ENCODE peak calls at places on chromosomes 13 and 19, in ten cellular contexts. One of them, this sample, is unnamed.

GRCh38 chr13:101690871-101691270 is 238.4 kb downstream of the ITGBL1 start:
- DNase-seq in CD8-positive, alpha-beta memory T cell: no peak
- DNase-seq in B cell: no peak
- DNase-seq in left colon: no peak
- DNase-seq in progenitor cell of endocrine pancreas: no peak
- DNase-seq in NCI-H1436: no peak
- DNase-seq in neural crest cell: no peak
- DNase-seq in aorta: no peak
- DNase-seq in RPMI8226: no peak
- DNase-seq in colonic mucosa: no peak
- DNase-seq in this sample: no peak

GRCh38 chr13:110347535-110348308 is 40.6 kb downstream of the COL4A2 start:
- DNase-seq in CD8-positive, alpha-beta memory T cell: no peak
- DNase-seq in progenitor cell of endocrine pancreas: no peak
- DNase-seq in neural crest cell: no peak
- DNase-seq in NCI-H1436: no peak
- DNase-seq in B cell: no peak
- DNase-seq in left colon: no peak
- DNase-seq in RPMI8226: no peak
- DNase-seq in aorta: peak
- DNase-seq in colonic mucosa: no peak
- DNase-seq in this sample: no peak

GRCh38 chr19:13681509-13681908 is 82.8 kb upstream of the MRI1 start:
- DNase-seq in left colon: no peak
- DNase-seq in neural crest cell: no peak
- DNase-seq in NCI-H1436: no peak
- DNase-seq in B cell: no peak
- DNase-seq in RPMI8226: no peak
- DNase-seq in progenitor cell of endocrine pancreas: no peak
- DNase-seq in colonic mucosa: no peak
- DNase-seq in CD8-positive, alpha-beta memory T cell: no peak
- DNase-seq in aorta: no peak
- DNase-seq in this sample: no peak

GRCh38 chr13:74129500-74130144 is 4.6 kb downstream of the KLF12 start:
- DNase-seq in neural crest cell: no peak
- DNase-seq in RPMI8226: no peak
- DNase-seq in CD8-positive, alpha-beta memory T cell: peak
- DNase-seq in B cell: no peak
- DNase-seq in aorta: no peak
- DNase-seq in colonic mucosa: peak
- DNase-seq in NCI-H1436: no peak
- DNase-seq in left colon: peak
- DNase-seq in progenitor cell of endocrine pancreas: no peak
- DNase-seq in this sample: no peak

GRCh38 chr13:113005076-113005865 is 36.3 kb downstream of the MCF2L start:
- DNase-seq in colonic mucosa: no peak
- DNase-seq in neural crest cell: no peak
- DNase-seq in progenitor cell of endocrine pancreas: no peak
- DNase-seq in B cell: no peak
- DNase-seq in CD8-positive, alpha-beta memory T cell: peak
- DNase-seq in aorta: no peak
- DNase-seq in left colon: no peak
- DNase-seq in RPMI8226: no peak
- DNase-seq in NCI-H1436: no peak
- DNase-seq in this sample: no peak

GRCh38 chr13:57935965-57936364 is 304.4 kb downstream of the PCDH17 start:
- DNase-seq in neural crest cell: no peak
- DNase-seq in B cell: no peak
- DNase-seq in RPMI8226: no peak
- DNase-seq in aorta: no peak
- DNase-seq in NCI-H1436: no peak
- DNase-seq in left colon: no peak
- DNase-seq in CD8-positive, alpha-beta memory T cell: no peak
- DNase-seq in colonic mucosa: no peak
- DNase-seq in progenitor cell of endocrine pancreas: no peak
- DNase-seq in this sample: no peak

GRCh38 chr19:51258165-51258564 is 7.3 kb downstream of the SIGLECL1 start:
- DNase-seq in CD8-positive, alpha-beta memory T cell: no peak
- DNase-seq in colonic mucosa: no peak
- DNase-seq in left colon: no peak
- DNase-seq in B cell: no peak
- DNase-seq in NCI-H1436: no peak
- DNase-seq in progenitor cell of endocrine pancreas: no peak
- DNase-seq in neural crest cell: no peak
- DNase-seq in RPMI8226: peak
- DNase-seq in aorta: no peak
- DNase-seq in this sample: no peak

GRCh38 chr19:4906963-4907362 is 2.3 kb upstream of the UHRF1 start:
- DNase-seq in progenitor cell of endocrine pancreas: no peak
- DNase-seq in neural crest cell: no peak
- DNase-seq in left colon: no peak
- DNase-seq in RPMI8226: no peak
- DNase-seq in NCI-H1436: no peak
- DNase-seq in B cell: no peak
- DNase-seq in CD8-positive, alpha-beta memory T cell: no peak
- DNase-seq in aorta: no peak
- DNase-seq in colonic mucosa: no peak
- DNase-seq in this sample: no peak

GRCh38 chr13:114151565-114152284 is 19.3 kb upstream of the RASA3 start:
- DNase-seq in neural crest cell: no peak
- DNase-seq in colonic mucosa: peak
- DNase-seq in B cell: peak
- DNase-seq in progenitor cell of endocrine pancreas: no peak
- DNase-seq in RPMI8226: peak
- DNase-seq in NCI-H1436: no peak
- DNase-seq in left colon: peak
- DNase-seq in aorta: peak
- DNase-seq in CD8-positive, alpha-beta memory T cell: peak
- DNase-seq in this sample: peak